ENCODE peak calls at places on chromosomes 13 and 19, in eight cellular contexts. Z is AG04449, C is AG10803, K is psoas muscle, P is astrocyte, H is AG09309, F is GM06990, T is osteoblast. W is an unnamed sample.

GRCh38 chr19:47564081-47564480 is 8.9 kb downstream of the ZNF541 start:
- DNase-seq in Z (no peak), C (no peak), K (no peak), P (no peak), H (no peak), F (no peak), T (no peak), W (no peak)

GRCh38 chr13:112828082-112828699 is 138.4 kb downstream of the ATP11A start:
- DNase-seq in Z (no peak), C (no peak), K (no peak), P (no peak), H (no peak), F (no peak), T (peak; percentile 30), W (peak; percentile 10)

GRCh38 chr19:44640518-44640917 is 3.2 kb upstream of the PVR start:
- DNase-seq in Z (no peak), C (peak; percentile 85), K (no peak), P (peak; percentile 39), H (no peak), F (no peak), T (peak; percentile 83), W (no peak)

GRCh38 chr19:46371371-46371901 is 24.5 kb downstream of the PPP5C start:
- DNase-seq in Z (no peak), C (no peak), K (no peak), P (no peak), H (no peak), F (no peak), T (no peak), W (no peak)

GRCh38 chr19:41297628-41298326 is 12.2 kb upstream of the CCDC97 start:
- DNase-seq in Z (no peak), C (no peak), K (no peak), P (no peak), H (no peak), F (peak; percentile 62), T (no peak), W (peak; percentile 79)

GRCh38 chr13:75364131-75364713 is 117.7 kb downstream of the TBC1D4 start:
- DNase-seq in Z (no peak), C (no peak), K (no peak), P (no peak), H (no peak), F (no peak), T (no peak), W (no peak)

GRCh38 chr13:113122571-113123225 is at the start of gene F10:
- DNase-seq in Z (no peak), C (peak; percentile 70), K (peak; percentile 46), P (no peak), H (peak; percentile 4), F (no peak), T (peak; percentile 82), W (no peak)

GRCh38 chr19:35224681-35225604 is 3.6 kb downstream of the FAM187B start:
- DNase-seq in Z (no peak), C (no peak), K (no peak), P (no peak), H (no peak), F (no peak), T (peak; percentile 57), W (no peak)

GRCh38 chr19:45779231-45780145 is 2.8 kb downstream of the DMPK start:
- DNase-seq in Z (no peak), C (peak; percentile 47), K (peak; percentile 85), P (no peak), H (no peak), F (peak; percentile 95), T (peak; percentile 95), W (no peak)

GRCh38 chr19:46296722-46297431 is at the start of gene HIF3A:
- DNase-seq in Z (no peak), C (no peak), K (no peak), P (no peak), H (no peak), F (no peak), T (peak; percentile 70), W (no peak)

GRCh38 chr19:43720936-43721335 is 5.1 kb downstream of the IRGC start:
- DNase-seq in Z (no peak), C (no peak), K (no peak), P (no peak), H (no peak), F (no peak), T (peak; percentile 84), W (no peak)

GRCh38 chr13:101707659-101708058 is 255.2 kb downstream of the ITGBL1 start:
- DNase-seq in Z (no peak), C (no peak), K (no peak), P (no peak), H (no peak), F (no peak), T (no peak), W (no peak)

GRCh38 chr13:101708115-101708514 is 255.6 kb downstream of the ITGBL1 start:
- DNase-seq in Z (no peak), C (no peak), K (no peak), P (no peak), H (no peak), F (no peak), T (no peak), W (no peak)

GRCh38 chr13:101703838-101704237 is 251.4 kb downstream of the ITGBL1 start:
- DNase-seq in Z (no peak), C (no peak), K (no peak), P (no peak), H (no peak), F (no peak), T (no peak), W (no peak)

GRCh38 chr13:101709952-101710351 is 257.5 kb downstream of the ITGBL1 start:
- DNase-seq in Z (no peak), C (no peak), K (no peak), P (no peak), H (no peak), F (no peak), T (no peak), W (no peak)

DNA sequence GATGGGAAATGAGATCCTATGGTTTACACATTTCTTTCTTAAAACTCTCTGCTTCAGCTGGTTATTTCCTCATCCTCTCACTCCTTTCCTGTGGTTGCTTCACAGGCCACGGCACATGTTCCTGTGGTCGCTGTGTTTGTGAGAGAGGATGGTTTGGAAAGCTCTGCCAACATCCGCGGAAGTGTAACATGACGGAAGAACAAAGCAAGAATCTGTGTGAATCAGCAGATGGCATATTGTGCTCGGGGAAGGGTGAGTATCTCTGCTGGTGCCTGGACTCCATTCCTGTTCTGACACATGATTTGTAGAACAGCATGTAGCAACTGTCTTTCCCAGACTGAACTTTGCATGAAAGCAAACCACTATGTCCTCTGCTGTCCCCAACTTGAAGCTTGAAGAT is 254.2 kb downstream of the ITGBL1 start:
- DNase-seq in Z (peak; percentile 81), C (peak; percentile 99), K (peak; percentile 15), P (peak; percentile 74), H (peak; percentile 91), F (no peak), T (peak; percentile 91), W (no peak)
- H3K4me3 ChIP-seq in Z (no peak overlapping the region), C (no peak overlapping the region), K (no peak overlapping the region), P (no peak overlapping the region), H (no peak overlapping the region), F (no peak overlapping the region), T (no peak overlapping the region), W (no peak overlapping the region)

GRCh38 chr13:51262501-51263211 is 40.5 kb downstream of the FAM124A start:
- DNase-seq in Z (no peak), C (no peak), K (no peak), P (no peak), H (no peak), F (no peak), T (no peak), W (no peak)
- TF ChIP-seq CTCF in Z (no peak), C (no peak), K (no peak), P (peak; percentile 4), H (peak; percentile 20), F (peak; percentile 37), T (peak; percentile 9), W (peak; percentile 32)

DNA sequence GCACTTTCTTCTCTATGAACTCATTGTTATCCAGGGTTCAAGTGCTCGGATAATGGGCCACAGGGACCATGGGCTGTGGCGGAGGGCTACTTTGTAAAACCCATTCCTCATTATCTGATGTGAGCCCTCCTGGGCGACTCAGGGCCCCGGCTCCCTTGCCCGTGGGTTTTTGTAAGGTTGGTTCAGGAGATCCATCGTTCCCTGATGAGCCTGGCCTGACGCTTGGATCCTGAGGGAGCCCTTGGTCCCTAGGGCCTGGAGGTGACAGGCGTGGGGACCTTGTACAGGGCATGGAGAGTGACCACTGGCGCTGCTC is 61.4 kb upstream of the ZNF536 start:
- DNase-seq in Z (no peak), C (no peak), K (no peak), P (no peak), H (no peak), F (no peak), T (no peak), W (no peak)
- H3K4me3 ChIP-seq in Z (no peak overlapping the region), C (no peak overlapping the region), K (no peak overlapping the region), P (no peak overlapping the region), H (no peak overlapping the region), F (no peak overlapping the region), T (no peak overlapping the region), W (no peak overlapping the region)

DNA sequence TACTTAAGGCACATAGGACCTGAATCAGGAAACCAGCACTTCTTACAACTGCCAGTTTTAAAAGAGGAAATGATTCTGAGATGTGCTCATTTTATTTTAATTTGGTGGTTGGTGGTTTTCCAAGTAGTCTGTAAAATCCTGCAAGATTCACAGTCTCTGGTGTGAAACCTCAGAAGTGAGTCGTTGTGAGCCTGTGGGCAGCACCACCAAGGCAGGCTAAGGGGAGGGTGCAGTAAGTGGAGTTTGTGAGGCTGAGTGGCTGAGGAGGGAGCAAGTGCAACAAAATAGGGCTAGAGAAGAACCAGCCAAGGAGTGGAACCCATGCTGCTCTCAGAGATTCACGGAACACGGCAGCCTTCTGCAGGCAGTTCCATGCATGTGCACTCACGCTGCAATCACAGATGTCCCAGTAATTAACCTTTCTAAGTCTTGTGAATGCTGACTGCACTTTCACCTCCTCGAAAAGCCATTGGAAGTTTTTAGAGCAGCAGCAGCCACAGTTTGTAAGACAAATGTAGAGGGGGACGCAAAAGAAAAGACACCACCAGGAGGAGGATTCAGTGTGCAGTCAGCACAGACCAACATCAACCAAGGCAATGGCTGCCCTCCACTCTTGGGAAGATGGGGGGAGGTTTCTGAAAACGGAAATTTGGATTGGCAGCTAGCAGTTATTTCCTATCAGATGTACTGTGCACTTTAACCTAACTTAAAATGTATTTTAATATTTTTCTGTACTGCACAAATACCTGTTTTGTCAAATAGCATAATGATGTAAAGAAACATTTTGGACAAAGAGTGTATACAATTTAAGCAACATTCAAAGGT is 44.9 kb downstream of the ESD start:
- DNase-seq in Z (peak; percentile 19), C (peak; percentile 60), K (no peak), P (peak; percentile 60), H (peak; percentile 11), F (peak; percentile 53), T (no peak), W (peak; percentile 26)
- TF ChIP-seq CTCF in Z (no peak), C (no peak), K (no peak), P (no peak), H (no peak), F (no peak), T (no peak), W (peak; percentile 20)

DNA sequence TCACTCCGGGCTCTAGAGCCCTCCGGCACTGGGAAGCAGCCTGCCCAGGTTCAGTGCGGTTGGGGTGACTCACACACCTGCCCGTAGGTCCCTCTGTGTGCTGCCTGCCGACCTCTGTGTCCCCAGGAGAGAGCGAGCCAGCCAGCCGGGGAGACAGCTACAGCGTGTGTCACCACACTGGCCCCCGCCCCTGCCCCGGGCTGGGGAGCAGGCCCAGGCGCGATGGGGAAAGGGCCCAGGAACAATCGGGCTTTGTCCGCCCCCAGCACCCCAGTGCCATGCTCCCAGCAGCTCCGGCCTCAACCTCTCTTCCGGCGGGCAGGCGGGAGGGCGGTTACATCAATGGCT is at the start of gene KLK6:
- DNase-seq in Z (no peak), C (no peak), K (no peak), P (no peak), H (no peak), F (no peak), T (peak; percentile 52), W (no peak)
- H3K4me3 ChIP-seq in Z (no peak within 1 kb of the TSS), C (no peak within 1 kb of the TSS), K (no peak within 1 kb of the TSS), P (no peak within 1 kb of the TSS), H (no peak within 1 kb of the TSS), F (no peak within 1 kb of the TSS), T (no peak within 1 kb of the TSS), W (no peak within 1 kb of the TSS)